ENCODE peak calls at places on chromosomes 11 and 22, in four cellular contexts. G, L, M and T are unnamed samples.

GRCh38 chr22:22856885-22857606 is 30.6 kb upstream of the IGLL5 start:
- DNase-seq in G (no peak), L (no peak), M (no peak), T (no peak)

GRCh38 chr11:100151944-100152343 is 535.1 kb upstream of the ARHGAP42 start:
- DNase-seq in G (no peak), L (no peak), M (no peak), T (no peak)

GRCh38 chr22:50700387-50701075 is 27.9 kb downstream of the SHANK3 start:
- DNase-seq in G (peak; percentile 57), L (no peak), M (no peak), T (no peak)

GRCh38 chr11:77019976-77020591 is 14.1 kb upstream of the B3GNT6 start:
- DNase-seq in G (no peak), L (no peak), M (no peak), T (peak; percentile 21)

GRCh38 chr11:79950172-79950571 is 509.3 kb upstream of the TENM4 start:
- DNase-seq in G (no peak), L (no peak), M (no peak), T (no peak)

GRCh38 chr11:109432105-109432504 is 10.1 kb downstream of the C11orf87 start:
- DNase-seq in G (no peak), L (no peak), M (no peak), T (no peak)

GRCh38 chr11:107331728-107332127 is 125.9 kb downstream of the CWF19L2 start:
- DNase-seq in G (no peak), L (no peak), M (no peak), T (no peak)

GRCh38 chr11:124801014-124801413 is 808 bp upstream of the MSANTD2 start:
- DNase-seq in G (no peak), L (no peak), M (no peak), T (no peak)

GRCh38 chr11:131579932-131580387 is 209.5 kb downstream of the NTM start:
- DNase-seq in G (no peak), L (peak; percentile 17), M (peak; percentile 7), T (no peak)

GRCh38 chr11:115541518-115541917 is 37.3 kb upstream of the CADM1 start:
- DNase-seq in G (no peak), L (no peak), M (no peak), T (no peak)

DNA sequence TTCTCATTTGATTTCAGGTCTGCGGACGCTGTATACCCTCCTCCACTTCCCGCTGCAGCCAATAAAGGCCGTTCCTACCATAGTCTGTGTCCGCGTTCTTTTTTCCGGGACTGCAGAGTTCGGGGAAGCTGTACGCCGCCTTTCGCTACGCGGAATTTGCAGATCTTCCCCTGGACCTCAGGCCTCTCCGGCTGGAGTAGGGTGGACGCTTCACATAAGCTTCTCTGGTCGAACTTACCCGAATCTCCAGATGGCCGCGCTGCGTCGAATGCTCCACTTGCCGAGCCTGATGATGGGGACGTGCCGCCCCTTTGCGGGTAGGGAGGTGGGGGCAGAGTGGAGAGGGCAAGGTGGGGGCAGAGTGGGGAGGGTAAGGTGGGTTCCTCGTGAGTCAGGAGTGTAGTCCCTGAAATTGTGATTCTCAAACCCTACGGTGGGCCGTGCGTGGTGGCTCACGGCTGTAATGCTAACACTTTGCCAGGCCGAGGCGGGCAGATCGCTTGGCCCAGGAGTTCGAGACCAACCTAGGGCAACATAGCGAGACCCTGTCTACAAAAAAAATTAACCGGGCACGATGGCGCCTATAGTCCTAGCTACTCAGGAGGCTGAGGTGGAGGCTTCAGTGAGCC is 632 bp downstream of the CSKMT start:
- DNase-seq in G (peak; percentile 73), L (no peak), M (no peak), T (peak; percentile 71)
- TF ChIP-seq POLR2A in G (no peak), L (no peak), M (peak; percentile 31), T (no peak)

GRCh38 chr22:42581762-42582716 is 28.3 kb downstream of the SERHL2 start:
- DNase-seq in G (peak; percentile 88), L (peak; percentile 75), M (peak; percentile 37), T (peak; percentile 84)
- TF ChIP-seq POLR2A in G (peak; percentile 61), L (peak; percentile 67), M (peak; percentile 64), T (peak; percentile 41)

GRCh38 chr11:59112494-59112893 is 5.5 kb downstream of the FAM111B start:
- DNase-seq in G (no peak), L (no peak), M (no peak), T (no peak)

GRCh38 chr11:59102259-59102765 is 4.7 kb upstream of the FAM111B start:
- DNase-seq in G (peak; percentile 68), L (peak; percentile 50), M (no peak), T (peak; percentile 33)

DNA sequence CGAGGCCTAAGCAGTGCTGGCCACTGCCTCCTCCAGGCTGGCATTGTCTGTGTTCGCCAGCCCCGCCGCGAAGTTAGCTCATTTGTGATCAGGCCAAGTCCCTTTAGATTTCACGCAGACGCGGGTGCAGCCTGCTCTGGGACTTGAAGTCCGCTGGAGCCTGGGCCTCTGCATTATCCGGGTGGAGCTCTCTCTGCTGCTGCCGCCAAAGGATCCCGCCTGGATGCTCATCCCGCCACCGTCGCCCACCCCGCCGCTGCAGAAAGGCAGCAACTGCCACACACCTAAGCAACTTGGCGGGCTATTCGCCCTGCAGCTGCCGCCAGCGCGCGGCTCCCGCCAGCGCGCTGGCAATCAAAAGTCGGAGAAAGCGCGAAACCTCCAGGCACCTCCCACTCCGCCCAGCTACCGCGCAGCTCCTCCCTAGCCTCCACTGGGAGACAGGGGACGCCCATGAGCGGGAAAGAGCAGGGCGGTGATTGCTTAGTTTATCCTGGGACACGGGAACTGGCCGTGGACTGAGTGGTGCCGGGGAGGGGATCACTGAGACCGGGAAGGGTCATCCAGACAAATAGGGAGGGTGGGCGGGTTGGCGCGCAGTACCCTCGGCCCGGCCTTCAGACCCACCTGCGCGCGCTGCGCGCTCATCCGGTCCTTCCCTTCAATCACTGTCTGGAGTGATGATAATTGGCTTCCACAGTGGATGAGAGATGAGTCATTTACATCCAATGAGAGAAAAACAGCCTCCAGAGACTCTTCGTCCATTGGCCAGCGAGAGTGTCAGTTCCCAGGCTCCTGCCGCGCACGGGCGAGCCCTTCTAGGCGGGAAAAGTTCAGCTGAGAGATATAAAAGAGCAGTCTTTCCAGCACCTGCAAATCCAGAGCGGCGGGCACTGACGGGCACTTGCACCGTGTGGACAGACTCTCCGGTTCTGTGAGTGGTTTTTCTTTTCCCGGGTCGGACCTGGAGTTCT is at the start of gene FAM111B:
- DNase-seq in G (peak; percentile 81), L (peak; percentile 61), M (peak; percentile 86), T (peak; percentile 14)
- TF ChIP-seq POLR2A in G (no peak), L (peak; percentile 76), M (peak; percentile 68), T (no peak)

DNA sequence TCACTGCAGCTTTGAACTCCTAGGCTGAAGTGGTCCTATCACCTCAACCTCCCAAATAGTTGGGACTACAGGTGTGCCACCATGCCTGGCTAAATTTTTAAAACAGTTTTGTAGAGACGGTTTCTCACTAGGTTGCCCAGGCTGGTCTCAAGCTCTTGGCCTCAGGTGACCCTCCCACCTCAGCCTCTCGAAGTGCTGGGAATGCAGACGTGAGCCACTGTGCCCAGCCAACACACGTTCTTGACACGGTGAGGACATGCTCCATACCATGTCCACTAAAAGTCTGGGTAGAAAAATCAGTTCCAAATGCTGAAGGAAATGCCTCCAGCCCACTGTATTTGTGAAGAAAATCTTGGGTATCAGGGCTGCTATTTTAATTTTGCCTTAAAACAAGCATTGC is 46.9 kb downstream of the PDHX start:
- DNase-seq in G (no peak), L (no peak), M (no peak), T (no peak)
- TF ChIP-seq POLR2A in G (no peak), L (no peak), M (no peak), T (no peak)

DNA sequence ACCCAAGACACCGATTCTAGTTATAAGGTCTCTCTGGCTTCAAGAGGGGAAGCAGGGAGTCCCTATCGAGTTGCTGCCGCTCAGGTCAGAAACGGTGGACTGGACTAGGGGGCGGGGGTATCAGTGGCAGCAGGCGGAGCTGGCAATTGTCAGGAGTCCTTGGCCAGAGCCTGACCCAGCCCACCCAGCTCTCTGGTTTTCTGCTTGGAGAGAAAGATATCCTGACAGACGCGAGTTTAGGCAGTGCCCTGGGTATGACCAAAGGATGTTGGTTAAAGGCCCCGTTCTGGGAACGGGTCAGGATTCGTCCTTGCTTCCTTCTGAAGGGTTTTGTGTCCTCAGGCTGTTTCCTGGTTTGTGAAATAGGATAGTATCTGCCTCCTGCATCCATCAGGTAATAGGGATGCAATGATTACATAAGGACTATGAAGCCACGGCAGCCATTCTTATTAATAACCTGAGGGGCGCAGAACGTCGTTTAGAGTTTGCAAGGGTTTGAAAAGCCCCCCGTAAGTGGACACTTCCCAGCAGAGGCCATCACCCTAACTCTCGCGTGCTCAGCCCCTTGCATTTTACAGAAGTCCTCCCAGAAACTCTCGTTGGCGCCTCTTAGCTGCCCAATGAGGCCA is 700 bp upstream of the DEPDC5 start:
- DNase-seq in G (peak; percentile 67), L (no peak), M (no peak), T (peak; percentile 84)
- TF ChIP-seq POLR2A in G (no peak), L (no peak), M (no peak), T (no peak)

GRCh38 chr22:41563051-41563711 is 2.4 kb downstream of the CSDC2 start:
- DNase-seq in G (no peak), L (no peak), M (peak; percentile 52), T (peak; percentile 49)
- TF ChIP-seq POLR2A in G (peak; percentile 46), L (no peak), M (no peak), T (no peak)

GRCh38 chr11:128302425-128303186 is 284.8 kb downstream of the ETS1 start:
- DNase-seq in G (no peak), L (no peak), M (no peak), T (no peak)
- TF ChIP-seq POLR2A in G (no peak), L (no peak), M (no peak), T (no peak)